ENCODE peak calls at places on chromosomes 5 and 9, in six cellular contexts. One of them, this sample, is unnamed.

GRCh38 chr9:75181748-75182147 is 93.4 kb downstream of the OSTF1 start:
- DNase-seq in prostate gland: no peak
- DNase-seq in Peyer's patch: no peak
- DNase-seq in CD4-positive, CD25-positive, alpha-beta regulatory T cell: no peak
- DNase-seq in mucosa of descending colon: no peak
- DNase-seq in kidney: no peak
- DNase-seq in this sample: peak; percentile 58

GRCh38 chr9:70478963-70479641 is 64.6 kb upstream of the KLF9 start:
- DNase-seq in prostate gland: peak; percentile 91
- DNase-seq in Peyer's patch: no peak
- DNase-seq in CD4-positive, CD25-positive, alpha-beta regulatory T cell: no peak
- DNase-seq in mucosa of descending colon: peak; percentile 51
- DNase-seq in kidney: no peak
- DNase-seq in this sample: no peak

GRCh38 chr9:106111039-106111740 is 416.8 kb downstream of the TMEM38B start:
- DNase-seq in prostate gland: no peak
- DNase-seq in Peyer's patch: no peak
- DNase-seq in CD4-positive, CD25-positive, alpha-beta regulatory T cell: no peak
- DNase-seq in mucosa of descending colon: no peak
- DNase-seq in kidney: no peak
- DNase-seq in this sample: no peak

GRCh38 chr5:81003987-81004386 is 43.8 kb downstream of the RASGRF2 start:
- DNase-seq in prostate gland: no peak
- DNase-seq in Peyer's patch: no peak
- DNase-seq in CD4-positive, CD25-positive, alpha-beta regulatory T cell: no peak
- DNase-seq in mucosa of descending colon: no peak
- DNase-seq in kidney: no peak
- DNase-seq in this sample: no peak

GRCh38 chr9:27539479-27540441 is 10.1 kb upstream of the MOB3B start:
- DNase-seq in prostate gland: peak; percentile 44
- DNase-seq in Peyer's patch: no peak
- DNase-seq in CD4-positive, CD25-positive, alpha-beta regulatory T cell: no peak
- DNase-seq in mucosa of descending colon: no peak
- DNase-seq in kidney: peak; percentile 49
- DNase-seq in this sample: peak; percentile 42

GRCh38 chr5:157050050-157050449 is 8.9 kb downstream of the HAVCR1 start:
- DNase-seq in prostate gland: no peak
- DNase-seq in Peyer's patch: peak; percentile 34
- DNase-seq in CD4-positive, CD25-positive, alpha-beta regulatory T cell: no peak
- DNase-seq in mucosa of descending colon: no peak
- DNase-seq in kidney: no peak
- DNase-seq in this sample: no peak

GRCh38 chr9:76137941-76138340 is 247.5 kb downstream of the PCSK5 start:
- DNase-seq in prostate gland: no peak
- DNase-seq in Peyer's patch: no peak
- DNase-seq in CD4-positive, CD25-positive, alpha-beta regulatory T cell: no peak
- DNase-seq in mucosa of descending colon: no peak
- DNase-seq in kidney: no peak
- DNase-seq in this sample: no peak

GRCh38 chr9:114958021-114958846 is 27.8 kb upstream of the TNFSF8 start:
- DNase-seq in prostate gland: no peak
- DNase-seq in Peyer's patch: no peak
- DNase-seq in CD4-positive, CD25-positive, alpha-beta regulatory T cell: no peak
- DNase-seq in mucosa of descending colon: no peak
- DNase-seq in kidney: no peak
- DNase-seq in this sample: no peak

GRCh38 chr9:88528356-88528755 is 6.6 kb upstream of the NXNL2 start:
- DNase-seq in prostate gland: no peak
- DNase-seq in Peyer's patch: no peak
- DNase-seq in CD4-positive, CD25-positive, alpha-beta regulatory T cell: no peak
- DNase-seq in mucosa of descending colon: no peak
- DNase-seq in kidney: no peak
- DNase-seq in this sample: no peak

GRCh38 chr5:61409568-61409967 is 77.5 kb downstream of the ZSWIM6 start:
- DNase-seq in prostate gland: no peak
- DNase-seq in Peyer's patch: no peak
- DNase-seq in CD4-positive, CD25-positive, alpha-beta regulatory T cell: no peak
- DNase-seq in mucosa of descending colon: no peak
- DNase-seq in kidney: no peak
- DNase-seq in this sample: peak; percentile 97

GRCh38 chr5:178284095-178284675 is 51.6 kb upstream of the PHYKPL start:
- DNase-seq in prostate gland: no peak
- DNase-seq in Peyer's patch: no peak
- DNase-seq in CD4-positive, CD25-positive, alpha-beta regulatory T cell: no peak
- DNase-seq in mucosa of descending colon: no peak
- DNase-seq in kidney: no peak
- DNase-seq in this sample: no peak

DNA sequence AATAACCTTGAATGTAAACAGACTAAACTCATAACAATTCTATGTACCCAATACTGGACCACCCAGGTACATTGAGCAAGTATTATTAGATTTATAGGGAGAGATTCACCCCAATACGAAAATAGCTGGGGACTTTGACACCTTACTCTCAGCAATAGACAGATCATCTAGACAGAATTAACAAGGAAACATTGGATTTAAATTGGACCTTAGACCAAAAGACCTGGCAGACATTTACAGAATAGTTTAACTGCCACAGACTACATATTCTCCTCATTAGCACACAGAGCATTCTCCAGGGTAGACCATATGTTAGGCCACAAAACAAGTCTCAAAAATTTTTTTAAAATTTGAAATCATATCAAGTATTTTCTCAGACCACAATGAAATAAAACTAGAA is 397.4 kb downstream of the PIK3R1 start:
- DNase-seq in prostate gland: no peak
- DNase-seq in Peyer's patch: no peak
- DNase-seq in CD4-positive, CD25-positive, alpha-beta regulatory T cell: no peak
- DNase-seq in mucosa of descending colon: no peak
- DNase-seq in kidney: no peak
- DNase-seq in this sample: no peak
- H3K4me3 ChIP-seq in prostate gland: no peak overlapping the region
- H3K4me3 ChIP-seq in Peyer's patch: no peak overlapping the region
- H3K4me3 ChIP-seq in CD4-positive, CD25-positive, alpha-beta regulatory T cell: no peak overlapping the region
- H3K4me3 ChIP-seq in mucosa of descending colon: no peak overlapping the region
- H3K4me3 ChIP-seq in kidney: no peak overlapping the region
- H3K4me3 ChIP-seq in this sample: no peak overlapping the region

GRCh38 chr5:51398875-51399635 is 15.8 kb downstream of the ISL1 start:
- DNase-seq in prostate gland: no peak
- DNase-seq in Peyer's patch: no peak
- DNase-seq in CD4-positive, CD25-positive, alpha-beta regulatory T cell: no peak
- DNase-seq in mucosa of descending colon: no peak
- DNase-seq in kidney: no peak
- DNase-seq in this sample: no peak
- H3K4me1 ChIP-seq in prostate gland: no peaks in the 10 kb centered on the region
- H3K4me1 ChIP-seq in Peyer's patch: no peaks in the 10 kb centered on the region
- H3K4me1 ChIP-seq in CD4-positive, CD25-positive, alpha-beta regulatory T cell: no peaks in the 10 kb centered on the region
- H3K4me1 ChIP-seq in mucosa of descending colon: no peaks in the 10 kb centered on the region
- H3K4me1 ChIP-seq in kidney: no peaks in the 10 kb centered on the region
- H3K4me1 ChIP-seq in this sample: no peaks in the 10 kb centered on the region

GRCh38 chr5:139431706-139432105 is 7.6 kb downstream of the DNAJC18 start:
- DNase-seq in prostate gland: no peak
- DNase-seq in Peyer's patch: no peak
- DNase-seq in CD4-positive, CD25-positive, alpha-beta regulatory T cell: no peak
- DNase-seq in mucosa of descending colon: no peak
- DNase-seq in kidney: no peak
- DNase-seq in this sample: no peak
- H3K4me3 ChIP-seq in prostate gland: no peak overlapping the region
- H3K4me3 ChIP-seq in Peyer's patch: no peak overlapping the region
- H3K4me3 ChIP-seq in CD4-positive, CD25-positive, alpha-beta regulatory T cell: no peak overlapping the region
- H3K4me3 ChIP-seq in mucosa of descending colon: no peak overlapping the region
- H3K4me3 ChIP-seq in kidney: no peak overlapping the region
- H3K4me3 ChIP-seq in this sample: no peak overlapping the region

GRCh38 chr5:68227532-68228160 is 12.1 kb downstream of the PIK3R1 start:
- DNase-seq in prostate gland: no peak
- DNase-seq in Peyer's patch: no peak
- DNase-seq in CD4-positive, CD25-positive, alpha-beta regulatory T cell: no peak
- DNase-seq in mucosa of descending colon: no peak
- DNase-seq in kidney: no peak
- DNase-seq in this sample: no peak
- H3K4me1 ChIP-seq in prostate gland: peaks cover 13% of the 10 kb centered on the region
- H3K4me1 ChIP-seq in Peyer's patch: peaks cover 15% of the 10 kb centered on the region
- H3K4me1 ChIP-seq in CD4-positive, CD25-positive, alpha-beta regulatory T cell: peaks cover 57% of the 10 kb centered on the region
- H3K4me1 ChIP-seq in mucosa of descending colon: peaks cover 59% of the 10 kb centered on the region
- H3K4me1 ChIP-seq in kidney: peaks cover 27% of the 10 kb centered on the region
- H3K4me1 ChIP-seq in this sample: peaks cover 8% of the 10 kb centered on the region